ENCODE peak calls at places on chromosome 18, in nine cellular contexts. N is CD8-positive, alpha-beta T cell; V is sigmoid colon; D is heart right ventricle; E is GM23248; A is tibial artery; Q is colonic mucosa; H is heart left ventricle; K is psoas muscle. M is an unnamed sample.

GRCh38 chr18:39414009-39414700 is 1848.6 kb upstream of the CELF4 start:
- DNase-seq in N (no peak), V (no peak), D (no peak), E (peak; percentile 80), A (no peak), Q (no peak), H (no peak), K (no peak), M (no peak)

GRCh38 chr18:76558881-76559667 is 64.0 kb upstream of the ZNF516 start:
- DNase-seq in N (no peak), V (no peak), D (no peak), E (peak; percentile 19), A (no peak), Q (peak; percentile 69), H (no peak), K (no peak), M (no peak)

GRCh38 chr18:63309422-63309821 is 10.1 kb downstream of the BCL2 start:
- DNase-seq in N (peak; percentile 51), V (no peak), D (no peak), E (no peak), A (no peak), Q (no peak), H (no peak), K (no peak), M (no peak)

GRCh38 chr18:25921677-25922421 is 168.6 kb downstream of the SS18 start:
- DNase-seq in N (no peak), V (no peak), D (no peak), E (peak; percentile 30), A (no peak), Q (peak; percentile 31), H (no peak), K (no peak), M (peak; percentile 47)

GRCh38 chr18:74115046-74115445 is 32.6 kb downstream of the FBXO15 start:
- DNase-seq in N (no peak), V (no peak), D (no peak), E (peak; percentile 71), A (no peak), Q (no peak), H (no peak), K (no peak), M (no peak)

GRCh38 chr18:22872894-22873537 is 60.1 kb upstream of the RBBP8 start:
- DNase-seq in N (no peak), V (no peak), D (no peak), E (no peak), A (no peak), Q (no peak), H (no peak), K (no peak), M (no peak)

GRCh38 chr18:27605107-27605834 is 420.2 kb upstream of the CHST9 start:
- DNase-seq in N (no peak), V (no peak), D (peak; percentile 46), E (peak; percentile 81), A (no peak), Q (peak; percentile 59), H (peak; percentile 56), K (no peak), M (peak; percentile 75)

GRCh38 chr18:21179590-21180220 is 62.3 kb upstream of the GREB1L start:
- DNase-seq in N (peak; percentile 35), V (no peak), D (peak; percentile 56), E (peak; percentile 80), A (no peak), Q (peak; percentile 49), H (peak; percentile 48), K (no peak), M (peak; percentile 65)

GRCh38 chr18:54607213-54607934 is 16.3 kb downstream of the DYNAP start:
- DNase-seq in N (no peak), V (no peak), D (no peak), E (peak; percentile 19), A (no peak), Q (peak; percentile 38), H (no peak), K (no peak), M (peak; percentile 55)

GRCh38 chr18:27223570-27224340 is 38.6 kb upstream of the CHST9 start:
- DNase-seq in N (no peak), V (no peak), D (no peak), E (no peak), A (no peak), Q (no peak), H (no peak), K (no peak), M (no peak)

GRCh38 chr18:23877371-23877770 is 137.2 kb upstream of the TTC39C start:
- DNase-seq in N (no peak), V (no peak), D (no peak), E (no peak), A (no peak), Q (no peak), H (no peak), K (no peak), M (no peak)

GRCh38 chr18:2898131-2898640 is 51.4 kb downstream of the EMILIN2 start:
- DNase-seq in N (no peak), V (peak; percentile 66), D (no peak), E (peak; percentile 82), A (peak; percentile 64), Q (no peak), H (peak; percentile 56), K (peak; percentile 58), M (no peak)

GRCh38 chr18:74241426-74241825 is 50.3 kb downstream of the CYB5A start:
- DNase-seq in N (no peak), V (no peak), D (no peak), E (no peak), A (no peak), Q (no peak), H (no peak), K (no peak), M (no peak)

GRCh38 chr18:8705941-8706544 is 687 bp downstream of the MTCL1 start:
- DNase-seq in N (no peak), V (peak; percentile 66), D (no peak), E (peak; percentile 65), A (no peak), Q (no peak), H (peak; percentile 33), K (peak; percentile 53), M (peak; percentile 27)

GRCh38 chr18:65725421-65726050 is 25.3 kb upstream of the CDH7 start:
- DNase-seq in N (no peak), V (no peak), D (peak; percentile 4), E (no peak), A (no peak), Q (peak; percentile 44), H (peak; percentile 30), K (no peak), M (peak; percentile 40)

DNA sequence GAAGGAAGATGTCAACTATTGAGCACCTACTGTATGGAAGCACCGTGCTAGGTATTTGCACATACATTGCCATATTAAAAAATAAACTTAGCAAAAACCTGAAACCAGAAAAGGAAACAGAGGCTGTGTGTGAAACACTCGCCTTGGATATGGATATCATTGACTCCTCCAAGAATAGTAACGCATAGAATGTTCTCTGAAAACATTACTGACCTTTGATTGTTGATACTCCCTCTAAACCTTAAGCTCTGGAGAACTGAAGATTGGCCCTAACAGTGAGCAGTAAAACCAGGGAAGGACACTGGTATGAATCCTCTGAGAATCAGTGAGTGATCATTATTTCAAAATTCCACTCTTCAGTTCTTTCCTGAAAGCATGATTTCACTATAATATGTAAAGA is 236.8 kb downstream of the CDH20 start:
- DNase-seq in N (no peak), V (no peak), D (no peak), E (no peak), A (no peak), Q (no peak), H (no peak), K (no peak), M (no peak)
- H3K27ac ChIP-seq in N (no peak overlapping the region), V (no peak overlapping the region), D (peak overlapping the region; percentile 70), E (peak overlapping the region; percentile 77), A (peak overlapping the region; percentile 38), Q (no peak overlapping the region), H (peak overlapping the region; percentile 23), K (no peak overlapping the region), M (no peak overlapping the region)

GRCh38 chr18:80042785-80043184 is 8.6 kb downstream of the RBFA start:
- DNase-seq in N (no peak), V (no peak), D (no peak), E (no peak), A (no peak), Q (no peak), H (no peak), K (no peak), M (no peak)
- H3K36me3 ChIP-seq in N (peaks cover 9% of the 10 kb centered on the region), V (peaks cover 72% of the 10 kb centered on the region), D (peaks cover 22% of the 10 kb centered on the region), E (peaks cover 4% of the 10 kb centered on the region), A (peaks cover 94% of the 10 kb centered on the region), Q (no peaks in the 10 kb centered on the region), H (peaks cover 42% of the 10 kb centered on the region), K (peaks cover 3% of the 10 kb centered on the region), M (peaks cover 7% of the 10 kb centered on the region)

DNA sequence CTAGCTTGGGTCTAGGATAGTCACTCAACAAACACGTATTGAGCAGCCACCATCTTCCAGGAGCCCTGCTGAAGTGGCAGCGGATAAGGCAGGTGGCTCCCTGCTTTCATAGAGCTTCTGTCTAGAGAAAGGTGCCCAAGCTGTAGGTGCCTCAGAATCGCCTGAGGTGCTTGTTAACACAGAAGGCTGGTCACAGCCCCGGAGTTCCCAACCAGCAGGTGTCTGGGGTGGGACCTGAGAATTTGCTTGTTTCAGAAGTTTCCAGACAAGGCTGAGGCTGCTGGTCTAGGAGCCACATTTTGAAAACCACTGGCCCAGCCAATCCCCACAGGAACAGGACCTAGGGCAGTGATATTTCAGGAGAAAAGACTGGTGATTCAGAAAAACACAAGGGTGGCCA is 45.3 kb upstream of the SMAD7 start:
- DNase-seq in N (no peak), V (no peak), D (no peak), E (no peak), A (no peak), Q (no peak), H (peak; percentile 16), K (peak; percentile 5), M (no peak)
- H3K27ac ChIP-seq in N (no peak overlapping the region), V (no peak overlapping the region), D (no peak overlapping the region), E (peak overlapping the region; percentile 98), A (peak overlapping the region; percentile 82), Q (no peak overlapping the region), H (no peak overlapping the region), K (no peak overlapping the region), M (no peak overlapping the region)

GRCh38 chr18:492451-492850 is 8.1 kb downstream of the COLEC12 start:
- DNase-seq in N (no peak), V (no peak), D (no peak), E (no peak), A (no peak), Q (no peak), H (no peak), K (no peak), M (no peak)

GRCh38 chr18:495452-495851 is 5.0 kb downstream of the COLEC12 start:
- DNase-seq in N (no peak), V (no peak), D (no peak), E (no peak), A (no peak), Q (no peak), H (no peak), K (no peak), M (no peak)

GRCh38 chr18:493974-494601 is 6.4 kb downstream of the COLEC12 start:
- DNase-seq in N (no peak), V (no peak), D (no peak), E (peak; percentile 32), A (no peak), Q (no peak), H (no peak), K (no peak), M (no peak)

GRCh38 chr18:494602-494983 is 5.9 kb downstream of the COLEC12 start:
- DNase-seq in N (no peak), V (no peak), D (no peak), E (peak; percentile 93), A (no peak), Q (no peak), H (no peak), K (no peak), M (no peak)

DNA sequence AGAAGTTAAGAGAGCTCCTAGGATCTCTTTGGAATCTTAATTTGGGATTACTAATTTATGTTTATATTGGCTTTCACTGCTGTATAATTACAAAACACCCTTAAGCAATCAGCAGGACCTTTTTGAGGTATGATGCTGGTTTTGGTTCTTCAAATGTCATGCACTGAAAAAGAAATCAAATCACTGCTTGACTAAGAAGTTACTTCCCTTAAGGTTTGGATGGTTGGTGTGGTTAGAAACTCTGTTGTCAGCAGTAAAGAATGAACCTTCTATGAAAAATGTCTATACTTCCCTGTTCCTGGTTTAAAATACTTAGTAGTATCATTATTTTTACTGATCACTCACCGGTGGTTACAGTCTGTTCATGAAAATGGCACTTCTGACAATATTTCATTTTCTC is 5.5 kb downstream of the COLEC12 start:
- DNase-seq in N (no peak), V (no peak), D (no peak), E (peak; percentile 52), A (no peak), Q (no peak), H (no peak), K (no peak), M (no peak)
- H3K36me3 ChIP-seq in N (no peaks in the 10 kb centered on the region), V (no peaks in the 10 kb centered on the region), D (no peaks in the 10 kb centered on the region), E (no peaks in the 10 kb centered on the region), A (no peaks in the 10 kb centered on the region), Q (no peaks in the 10 kb centered on the region), H (no peaks in the 10 kb centered on the region), K (no peaks in the 10 kb centered on the region), M (no peaks in the 10 kb centered on the region)